ENCODE peak calls at places on chromosomes 13 and 19, in seven cellular contexts. I is NCI-H774; A is stimulated activated CD4-positive, alpha-beta T cell treated with anti-CD3 and anti-CD28 coated beads, TNF-alpha, amount 100 ng/mL, for 1 hour; W is cardiac muscle cell; T is head of caudate nucleus; G is mesothelial cell of epicardium; K is neural progenitor cell. V is an unnamed sample.
A peak's percentile ranks its signal among the peaks of the same experiment; 100 is the strongest.

GRCh38 chr19:12782424-12783225 is 7.3 kb upstream of the HOOK2 start:
- DNase-seq in I (peak; percentile 69), A (peak; percentile 83), W (peak; percentile 70), T (peak; percentile 92), G (peak; percentile 65), K (peak; percentile 67), V (peak; percentile 91)

GRCh38 chr19:14774373-14774772 is 4.0 kb downstream of the ADGRE2 start:
- DNase-seq in I (no peak), A (no peak), W (no peak), T (no peak), G (no peak), K (no peak), V (no peak)

GRCh38 chr13:42337808-42338600 is 66.1 kb downstream of the AKAP11 start:
- DNase-seq in I (no peak), A (no peak), W (no peak), T (no peak), G (no peak), K (no peak), V (no peak)

GRCh38 chr19:2213799-2214198 is 22.3 kb downstream of the PLEKHJ1 start:
- DNase-seq in I (no peak), A (no peak), W (no peak), T (peak; percentile 37), G (no peak), K (no peak), V (peak; percentile 97)

GRCh38 chr13:26601669-26602068 is 44.2 kb downstream of the WASF3 start:
- DNase-seq in I (no peak), A (no peak), W (no peak), T (no peak), G (no peak), K (no peak), V (peak; percentile 50)

GRCh38 chr13:32208860-32209259 is 106.3 kb downstream of the ZAR1L start:
- DNase-seq in I (no peak), A (no peak), W (no peak), T (no peak), G (no peak), K (no peak), V (no peak)

GRCh38 chr19:51294211-51294976 is 17.1 kb upstream of the IGLON5 start:
- DNase-seq in I (no peak), A (no peak), W (no peak), T (no peak), G (no peak), K (peak; percentile 27), V (no peak)

GRCh38 chr13:109357751-109358150 is 428.6 kb downstream of the IRS2 start:
- DNase-seq in I (no peak), A (no peak), W (no peak), T (no peak), G (no peak), K (no peak), V (no peak)

GRCh38 chr13:45544520-45544919 is 71.0 kb downstream of the ERICH6B start:
- DNase-seq in I (no peak), A (no peak), W (no peak), T (no peak), G (no peak), K (no peak), V (no peak)

GRCh38 chr19:11390359-11390758 is 6.2 kb upstream of the EPOR start:
- DNase-seq in I (no peak), A (no peak), W (no peak), T (no peak), G (no peak), K (no peak), V (no peak)

GRCh38 chr19:44575116-44575700 is 38.2 kb upstream of the IGSF23 start:
- DNase-seq in I (no peak), A (no peak), W (no peak), T (no peak), G (no peak), K (no peak), V (peak; percentile 35)

GRCh38 chr19:30450101-30450500 is 77.9 kb downstream of the ZNF536 start:
- DNase-seq in I (no peak), A (no peak), W (peak; percentile 2), T (peak; percentile 51), G (no peak), K (peak; percentile 71), V (peak; percentile 91)